ENCODE peak calls at places on chromosomes 6 and 20, in seven cellular contexts. M, L, O, N, K, V and C are unnamed samples.

GRCh38 chr20:59645761-59646171 is 41.4 kb downstream of the PHACTR3 start:
- DNase-seq in K (no peak), L (no peak), V (no peak), O (no peak), M (no peak), N (no peak), C (no peak)

GRCh38 chr6:147782302-147782701 is 273.8 kb downstream of the SAMD5 start:
- DNase-seq in O (no peak), M (no peak), V (no peak), K (no peak), L (no peak), N (no peak), C (no peak)

GRCh38 chr6:71197770-71198169 is 90.8 kb upstream of the OGFRL1 start:
- DNase-seq in V (no peak), N (no peak), L (no peak), K (no peak), O (no peak), M (no peak), C (no peak)

GRCh38 chr6:87029711-87030314 is 65.1 kb downstream of the CGA start:
- DNase-seq in N (no peak), K (no peak), L (no peak), O (no peak), M (no peak), V (peak; percentile 9), C (peak; percentile 50)

GRCh38 chr20:46169245-46170171 is 51.4 kb downstream of the CD40 start:
- DNase-seq in N (no peak), V (no peak), K (no peak), O (no peak), M (no peak), L (no peak), C (no peak)

GRCh38 chr20:23160536-23161243 is 74.6 kb upstream of the CD93 start:
- DNase-seq in K (no peak), L (no peak), O (no peak), M (no peak), V (no peak), N (no peak), C (no peak)

GRCh38 chr6:90406142-90406794 is 109.6 kb upstream of the BACH2 start:
- DNase-seq in N (no peak), O (no peak), M (no peak), V (peak; percentile 14), K (no peak), L (no peak), C (no peak)

GRCh38 chr6:142377112-142377848 is 75.5 kb downstream of the ADGRG6 start:
- DNase-seq in N (no peak), V (no peak), M (peak; percentile 70), O (no peak), K (no peak), L (no peak), C (no peak)

GRCh38 chr20:10927936-10928860 is 254.4 kb upstream of the JAG1 start:
- DNase-seq in M (no peak), O (no peak), L (no peak), K (no peak), V (no peak), N (no peak), C (no peak)

GRCh38 chr6:5422321-5422915 is 161.1 kb downstream of the FARS2 start:
- DNase-seq in M (peak; percentile 27), N (no peak), O (no peak), V (no peak), L (no peak), K (no peak), C (peak; percentile 12)

GRCh38 chr6:28522594-28523557 is 2.8 kb upstream of the GPX5 start:
- DNase-seq in M (no peak), K (no peak), L (no peak), N (no peak), V (no peak), O (no peak), C (no peak)

GRCh38 chr20:13262701-13263335 is 41.7 kb downstream of the ISM1 start:
- DNase-seq in M (no peak), L (no peak), K (no peak), N (no peak), O (no peak), V (peak; percentile 14), C (no peak)

GRCh38 chr6:72646604-72647485 is 25.0 kb downstream of the KCNQ5 start:
- DNase-seq in V (no peak), K (no peak), N (no peak), L (no peak), M (no peak), O (no peak), C (no peak)

GRCh38 chr20:7770578-7770977 is 169.7 kb downstream of the HAO1 start:
- DNase-seq in O (no peak), V (no peak), N (no peak), L (no peak), K (no peak), M (no peak), C (no peak)

GRCh38 chr6:105646391-105646867 is 243.5 kb upstream of the PREP start:
- DNase-seq in N (no peak), V (no peak), M (no peak), K (no peak), O (no peak), L (peak; percentile 53), C (no peak)

GRCh38 chr6:25277857-25278256 is 1.3 kb upstream of the CARMIL1 start:
- DNase-seq in O (no peak), K (no peak), N (no peak), L (no peak), M (no peak), V (no peak), C (no peak)

GRCh38 chr6:25280617-25280990 is 1.4 kb downstream of the CARMIL1 start:
- DNase-seq in V (no peak), O (no peak), M (no peak), N (no peak), K (no peak), L (no peak), C (no peak)

GRCh38 chr6:25279748-25280616 is 808 bp downstream of the CARMIL1 start:
- DNase-seq in O (peak; percentile 24), V (no peak), L (peak; percentile 65), M (peak; percentile 28), N (peak; percentile 28), K (peak; percentile 34), C (no peak)

GRCh38 chr6:25278557-25278913 is 639 bp upstream of the CARMIL1 start:
- DNase-seq in N (no peak), K (no peak), V (no peak), L (no peak), M (no peak), O (no peak), C (no peak)

DNA sequence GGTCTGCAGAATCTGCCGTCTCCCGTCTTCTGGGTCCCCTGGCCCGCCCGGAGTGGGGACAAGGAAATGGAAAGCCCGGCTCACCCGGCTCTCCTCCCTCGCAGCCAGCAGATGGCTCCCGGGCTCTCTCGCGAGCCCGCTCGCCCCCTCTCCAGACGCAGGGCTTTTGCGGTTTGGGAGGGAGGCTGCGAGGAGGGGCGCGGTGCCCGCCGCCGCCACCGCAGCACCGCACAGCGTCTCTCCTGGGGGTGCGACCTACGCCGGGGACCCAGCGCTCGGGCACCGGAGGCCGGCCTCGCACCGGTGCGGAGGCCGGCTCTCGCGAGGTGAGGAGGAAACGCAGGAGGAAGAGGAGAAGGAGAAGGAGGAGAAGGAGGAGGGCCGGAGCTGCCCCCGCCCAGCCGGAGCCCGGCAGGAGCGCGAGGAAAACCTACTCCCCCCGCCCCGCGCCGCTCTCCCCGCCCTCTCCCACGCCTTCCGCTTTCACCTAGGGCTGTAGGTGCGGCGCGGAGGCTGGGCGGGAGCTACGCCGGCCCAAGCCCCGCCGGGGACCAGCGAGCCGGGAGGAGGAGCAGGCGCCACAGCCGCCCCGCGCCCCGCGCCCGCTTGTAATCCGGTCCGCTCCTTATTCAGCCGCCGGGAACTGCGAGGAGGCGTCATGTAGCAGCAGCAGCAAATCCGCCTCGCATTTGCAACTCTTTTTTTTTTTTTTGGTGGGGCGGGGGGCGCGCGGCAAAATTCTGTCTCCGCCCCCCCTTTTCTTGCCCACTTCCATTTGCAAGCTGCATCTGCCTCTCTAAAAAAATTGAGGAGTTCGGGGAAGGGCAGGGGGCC is at the start of gene CARMIL1:
- DNase-seq in V (peak; percentile 83), L (peak; percentile 95), M (peak; percentile 91), O (peak; percentile 82), N (peak; percentile 74), K (peak; percentile 82), C (peak; percentile 80)
- TF ChIP-seq POLR2A in V (peak; percentile 62), L (peak; percentile 67), M (peak; percentile 55), O (no peak), N (peak; percentile 47), K (no peak), C (no peak)

GRCh38 chr20:49945306-49945700 is 9.1 kb downstream of the RNF114 start:
- DNase-seq in N (no peak), V (no peak), O (no peak), M (no peak), K (no peak), L (peak; percentile 11), C (no peak)
- TF ChIP-seq POLR2A in N (no peak), V (no peak), O (no peak), M (no peak), K (no peak), L (no peak), C (no peak)

GRCh38 chr20:25077610-25078169 is 4.3 kb downstream of the VSX1 start:
- DNase-seq in N (no peak), M (peak; percentile 72), V (no peak), K (no peak), L (no peak), O (peak; percentile 38), C (no peak)
- TF ChIP-seq POLR2A in N (no peak), M (no peak), V (no peak), K (no peak), L (no peak), O (no peak), C (no peak)

GRCh38 chr20:49483018-49483705 is 694 bp upstream of the KCNB1 start:
- DNase-seq in V (no peak), M (no peak), L (no peak), N (peak; percentile 37), K (no peak), O (no peak), C (no peak)

GRCh38 chr20:49483706-49484101 is 1.2 kb upstream of the KCNB1 start:
- DNase-seq in M (no peak), O (no peak), L (no peak), V (no peak), K (no peak), N (no peak), C (no peak)

GRCh38 chr20:49486064-49486463 is 3.6 kb upstream of the KCNB1 start:
- DNase-seq in L (no peak), O (no peak), K (no peak), N (no peak), M (no peak), V (no peak), C (no peak)

GRCh38 chr20:49485563-49485962 is 3.1 kb upstream of the KCNB1 start:
- DNase-seq in L (no peak), N (no peak), O (no peak), K (no peak), V (no peak), M (no peak), C (no peak)

GRCh38 chr20:49484180-49485140 is 2.0 kb upstream of the KCNB1 start:
- DNase-seq in L (peak; percentile 76), O (peak; percentile 69), K (peak; percentile 85), V (peak; percentile 78), N (peak; percentile 79), M (peak; percentile 85), C (peak; percentile 64)
- TF ChIP-seq POLR2A in L (no peak), O (no peak), K (no peak), V (no peak), N (no peak), M (no peak), C (no peak)

GRCh38 chr6:32975886-32976285 is 7.5 kb downstream of the BRD2 start:
- DNase-seq in N (no peak), M (no peak), O (no peak), V (no peak), K (no peak), L (no peak), C (no peak)
- TF ChIP-seq POLR2A in N (no peak), M (no peak), O (no peak), V (no peak), K (no peak), L (no peak), C (no peak)